ENCODE peak calls at places on chromosomes 6 and 20, in six cellular contexts. Z is GM23338, Y is PC-3, U is pancreas, K is bronchial epithelial cell, P is fibroblast of villous mesenchyme. J is an unnamed sample.

GRCh38 chr20:63059684-63060056 is 52.9 kb upstream of the BHLHE23 start:
- DNase-seq in K (no peak), U (no peak), Z (no peak), Y (no peak), P (no peak), J (no peak)

GRCh38 chr6:30548375-30548774 is 7.9 kb downstream of the GNL1 start:
- DNase-seq in U (no peak), Z (no peak), K (no peak), Y (peak; percentile 63), P (peak; percentile 19), J (no peak)

GRCh38 chr6:41072836-41073202 is at the start of gene NFYA:
- DNase-seq in K (no peak), Z (peak; percentile 99), U (no peak), P (peak; percentile 100), Y (no peak), J (peak; percentile 97)

GRCh38 chr20:33493076-33493766 is 3.3 kb downstream of the CBFA2T2 start:
- DNase-seq in K (no peak), U (no peak), Z (no peak), P (no peak), Y (no peak), J (no peak)

GRCh38 chr6:33822575-33823395 is 19.0 kb upstream of the MLN start:
- DNase-seq in Z (peak; percentile 89), K (no peak), U (no peak), P (no peak), Y (peak; percentile 52), J (no peak)

GRCh38 chr6:15341311-15341710 is 95.4 kb downstream of the JARID2 start:
- DNase-seq in Z (no peak), Y (peak; percentile 53), P (no peak), U (no peak), K (peak; percentile 59), J (no peak)

GRCh38 chr6:32109114-32109764 is at the start of gene TNXB:
- DNase-seq in Z (no peak), Y (no peak), P (no peak), U (no peak), K (no peak), J (no peak)

GRCh38 chr6:159929819-159930218 is 39.0 kb downstream of the MAS1 start:
- DNase-seq in Z (no peak), P (no peak), K (peak; percentile 8), Y (no peak), U (peak; percentile 63), J (peak; percentile 24)

GRCh38 chr20:25252686-25253421 is 5.0 kb downstream of the PYGB start:
- DNase-seq in P (no peak), U (no peak), Y (peak; percentile 35), Z (no peak), K (no peak), J (no peak)

GRCh38 chr6:36616888-36617521 is 22.8 kb downstream of the SRSF3 start:
- DNase-seq in Y (peak; percentile 95), K (peak; percentile 98), P (no peak), Z (no peak), U (peak; percentile 91), J (no peak)

GRCh38 chr6:20946037-20946436 is 411.8 kb downstream of the CDKAL1 start:
- DNase-seq in U (no peak), Z (peak; percentile 46), K (no peak), Y (peak; percentile 58), P (peak; percentile 43), J (peak; percentile 32)

GRCh38 chr6:152552616-152553209 is 84.4 kb downstream of the SYNE1 start:
- DNase-seq in U (peak; percentile 69), P (peak; percentile 69), K (peak; percentile 68), Y (peak; percentile 71), Z (peak; percentile 88), J (peak; percentile 45)

GRCh38 chr6:142635130-142635529 is 309.8 kb downstream of the HIVEP2 start:
- DNase-seq in K (no peak), Z (no peak), Y (peak; percentile 72), U (no peak), P (peak; percentile 31), J (no peak)

GRCh38 chr6:107756661-107757060 is 67.5 kb downstream of the SCML4 start:
- DNase-seq in U (no peak), Y (no peak), K (no peak), Z (no peak), P (no peak), J (no peak)

GRCh38 chr6:4903751-4904370 is 100.0 kb downstream of the RPP40 start:
- DNase-seq in Z (no peak), P (peak; percentile 38), Y (no peak), U (no peak), K (no peak), J (no peak)

GRCh38 chr20:25273541-25274358 is 25.9 kb downstream of the PYGB start:
- DNase-seq in U (no peak), P (no peak), Y (no peak), K (no peak), Z (no peak), J (no peak)

GRCh38 chr6:166542580-166542912 is 43.9 kb downstream of the RAMACL start:
- DNase-seq in K (peak; percentile 38), Z (peak; percentile 84), P (no peak), U (peak; percentile 44), Y (peak; percentile 70), J (no peak)

GRCh38 chr6:39086294-39086693 is 28.7 kb downstream of the SAYSD1 start:
- DNase-seq in Y (no peak), P (no peak), Z (no peak), U (no peak), K (no peak), J (peak; percentile 60)

GRCh38 chr6:169088761-169089160 is 164.9 kb downstream of the THBS2 start:
- DNase-seq in U (no peak), Z (no peak), P (no peak), Y (no peak), K (no peak), J (no peak)

GRCh38 chr6:71534916-71535315 is 246.3 kb downstream of the OGFRL1 start:
- DNase-seq in K (no peak), P (no peak), Z (no peak), U (no peak), Y (no peak), J (no peak)

GRCh38 chr6:52389626-52390360 is 27.8 kb downstream of the PAQR8 start:
- DNase-seq in U (peak; percentile 79), Y (peak; percentile 91), Z (no peak), P (peak; percentile 51), K (peak; percentile 51), J (peak; percentile 70)

GRCh38 chr20:8602389-8603116 is 466.3 kb upstream of the PLCB4 start:
- DNase-seq in P (peak; percentile 45), Y (no peak), Z (no peak), K (no peak), U (no peak), J (peak; percentile 45)

DNA sequence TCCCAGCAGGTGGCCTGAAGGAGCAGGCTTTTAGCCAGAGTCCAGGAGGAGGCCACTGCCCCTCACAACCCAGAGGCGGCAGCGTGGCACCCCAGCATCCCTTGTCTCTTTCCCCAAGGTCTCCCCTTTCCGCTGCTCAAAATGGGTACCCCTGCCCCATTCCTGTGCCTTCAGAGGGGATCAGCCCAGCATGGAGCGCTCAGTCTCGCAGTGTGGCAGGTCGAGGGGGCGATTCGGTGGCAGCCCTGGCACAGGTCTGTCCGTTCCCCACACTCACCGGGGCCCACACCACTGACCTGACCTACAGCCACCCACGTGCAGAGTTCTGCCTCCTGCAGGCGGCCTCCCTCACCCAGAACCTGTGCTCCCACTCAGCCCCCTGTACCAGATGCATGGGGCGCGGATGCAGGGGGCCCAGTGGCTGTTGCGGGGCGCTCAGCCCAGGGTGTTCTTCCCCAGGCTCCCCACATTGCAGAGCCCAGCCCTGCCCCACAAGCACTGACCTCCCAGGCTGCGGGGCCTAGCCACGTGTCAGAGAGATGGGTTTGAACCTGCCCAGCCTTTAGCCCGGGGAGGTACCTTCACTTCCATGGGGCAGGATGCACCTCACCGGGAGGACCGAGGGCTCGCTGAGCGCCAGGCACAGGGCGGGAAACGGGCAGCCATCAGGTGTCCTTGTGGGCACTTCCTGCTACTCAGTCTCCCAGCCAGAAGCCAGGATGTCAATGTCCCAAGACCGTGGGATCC is 41.8 kb downstream of the DSTN start:
- DNase-seq in Y (peak; percentile 56), K (peak; percentile 63), P (peak; percentile 21), U (peak; percentile 69), Z (peak; percentile 73), J (no peak)
- TF ChIP-seq CTCF in Y (peak; percentile 66), K (peak; percentile 71), P (no peak), U (no peak), Z (no peak), J (no peak)

GRCh38 chr20:18377896-18378481 is 88.8 kb downstream of the DZANK1 start:
- DNase-seq in K (no peak), P (no peak), U (no peak), Z (no peak), Y (no peak), J (no peak)

GRCh38 chr20:18380908-18381529 is 85.8 kb downstream of the DZANK1 start:
- DNase-seq in Y (no peak), P (no peak), K (no peak), U (no peak), Z (peak; percentile 57), J (no peak)
- TF ChIP-seq CTCF in Y (peak; percentile 51), P (no peak), K (peak; percentile 33), U (no peak), Z (peak; percentile 41), J (no peak)

DNA sequence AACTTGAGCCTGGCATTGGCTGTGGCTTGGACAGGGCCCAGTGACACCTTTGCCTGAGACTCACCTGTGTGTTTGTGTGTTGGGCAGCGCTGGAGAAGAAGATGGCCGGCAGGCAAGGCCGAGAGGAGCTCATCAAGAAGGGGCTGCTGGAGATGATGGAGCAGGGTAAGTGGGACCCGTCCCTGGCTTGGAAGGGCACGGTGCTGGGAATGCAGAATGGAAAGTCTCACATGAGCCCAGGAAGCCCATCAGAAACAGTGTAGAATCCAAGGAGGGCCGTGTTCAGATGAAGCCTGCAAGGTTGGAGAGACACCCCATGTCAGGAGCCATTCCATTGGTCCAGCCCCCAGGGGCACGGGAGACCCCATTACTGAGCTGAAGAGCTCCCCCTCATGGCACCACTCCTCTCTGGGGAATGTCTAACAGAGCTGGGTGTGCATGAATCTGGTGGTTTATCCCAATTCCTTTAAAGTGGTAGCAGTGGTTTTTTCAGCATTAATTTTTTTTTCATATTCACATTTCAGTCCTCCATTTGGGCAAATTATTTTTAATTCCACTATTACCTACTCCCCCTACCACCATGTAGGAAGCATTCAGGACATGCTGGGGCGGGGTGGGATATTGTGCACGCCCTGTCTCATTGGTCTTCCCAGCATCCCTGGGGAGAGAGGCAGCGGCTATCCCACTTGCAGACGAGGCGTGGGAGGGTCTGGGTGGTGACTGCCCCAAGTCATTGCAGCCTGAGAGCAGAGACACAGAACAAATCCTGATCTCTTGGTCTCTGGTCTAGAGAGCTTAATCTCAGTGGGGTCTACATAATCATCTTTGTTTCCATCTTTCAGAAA is 143.6 kb downstream of the PHACTR3 start:
- DNase-seq in Z (peak; percentile 33), Y (no peak), K (no peak), U (no peak), P (no peak), J (no peak)
- TF ChIP-seq CTCF in Z (peak; percentile 41), Y (no peak), K (no peak), U (no peak), P (no peak), J (no peak)

DNA sequence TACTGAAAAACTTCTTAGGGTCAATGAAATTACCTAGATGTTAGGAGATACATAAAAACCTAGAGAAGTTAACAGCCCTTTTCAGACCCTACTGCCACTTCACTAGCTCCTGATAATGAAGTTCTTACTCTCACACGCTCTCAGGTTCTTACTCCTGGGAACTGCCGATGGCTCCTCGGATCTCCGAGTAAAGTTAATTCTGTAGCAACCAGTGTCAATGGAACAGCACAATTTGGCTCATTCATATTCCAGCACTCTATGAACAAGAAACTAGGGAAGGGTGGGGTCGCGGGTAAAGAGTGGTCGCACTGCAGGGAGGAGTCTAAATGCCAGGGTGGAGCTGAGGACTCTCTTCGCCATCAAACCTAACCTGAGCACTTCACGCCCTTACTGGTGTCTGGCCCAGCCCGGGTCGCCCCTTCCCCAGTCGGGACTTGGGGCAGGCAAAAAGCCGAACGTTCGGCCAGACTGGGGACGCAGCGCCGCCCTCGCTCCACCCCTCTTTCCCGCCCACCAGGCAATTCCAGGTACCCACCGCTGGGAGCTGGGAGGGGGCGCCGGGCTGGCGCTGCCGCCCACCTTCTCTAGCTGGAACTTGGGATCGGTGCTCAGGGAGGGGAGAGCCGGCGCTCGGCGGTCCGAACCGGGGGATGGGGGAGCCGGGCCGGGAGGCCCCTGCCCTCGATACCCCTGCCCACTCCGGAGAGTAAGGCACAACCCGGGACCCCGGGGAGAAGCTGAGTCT is 744 bp downstream of the RAB23 start:
- DNase-seq in P (peak; percentile 76), Y (peak; percentile 63), K (peak; percentile 42), Z (peak; percentile 92), U (peak; percentile 52), J (peak; percentile 67)
- TF ChIP-seq CTCF in P (peak; percentile 43), Y (peak; percentile 38), K (peak; percentile 46), Z (no peak), U (peak; percentile 28), J (no peak)

J was measured in GM20000.